ENCODE peak calls at places on chromosomes 13 and 19, in five cellular contexts. One of them, this sample, is unnamed.
A peak's percentile ranks its signal among the peaks of the same experiment; 100 is the strongest.

GRCh38 chr13:24185591-24186232 is 25.2 kb downstream of the SPATA13 start:
- DNase-seq in pancreas: no peak
- DNase-seq in endodermal cell: no peak
- DNase-seq in ovary: no peak
- DNase-seq in psoas muscle: no peak
- DNase-seq in this sample: no peak

GRCh38 chr19:36101550-36102327 is 9.2 kb upstream of the OVOL3 start:
- DNase-seq in endodermal cell: no peak
- DNase-seq in psoas muscle: no peak
- DNase-seq in ovary: no peak
- DNase-seq in pancreas: no peak
- DNase-seq in this sample: no peak

GRCh38 chr19:15524781-15525180 is 16.5 kb downstream of the CYP4F22 start:
- DNase-seq in endodermal cell: no peak
- DNase-seq in ovary: no peak
- DNase-seq in psoas muscle: no peak
- DNase-seq in pancreas: no peak
- DNase-seq in this sample: no peak

GRCh38 chr19:47258895-47259555 is 2.7 kb downstream of the CCDC9 start:
- DNase-seq in pancreas: no peak
- DNase-seq in psoas muscle: no peak
- DNase-seq in endodermal cell: no peak
- DNase-seq in ovary: no peak
- DNase-seq in this sample: no peak

GRCh38 chr19:54449701-54450069 is 686 bp downstream of the LENG8 start:
- DNase-seq in endodermal cell: no peak
- DNase-seq in ovary: no peak
- DNase-seq in psoas muscle: no peak
- DNase-seq in pancreas: no peak
- DNase-seq in this sample: no peak

GRCh38 chr13:44306401-44307192 is 67.0 kb upstream of the SERP2 start:
- DNase-seq in endodermal cell: peak; percentile 70
- DNase-seq in psoas muscle: no peak
- DNase-seq in ovary: peak; percentile 81
- DNase-seq in pancreas: no peak
- DNase-seq in this sample: no peak

GRCh38 chr19:9308091-9308490 is 1.5 kb downstream of the ZNF699 start:
- DNase-seq in ovary: no peak
- DNase-seq in endodermal cell: no peak
- DNase-seq in pancreas: no peak
- DNase-seq in psoas muscle: no peak
- DNase-seq in this sample: no peak

GRCh38 chr19:4057913-4058695 is 8.6 kb downstream of the ZBTB7A start:
- DNase-seq in endodermal cell: no peak
- DNase-seq in ovary: peak; percentile 85
- DNase-seq in psoas muscle: peak; percentile 97
- DNase-seq in pancreas: peak; percentile 80
- DNase-seq in this sample: no peak

GRCh38 chr13:98204546-98204945 is 27.5 kb upstream of the RNF113B start:
- DNase-seq in psoas muscle: no peak
- DNase-seq in ovary: no peak
- DNase-seq in pancreas: no peak
- DNase-seq in endodermal cell: no peak
- DNase-seq in this sample: no peak

GRCh38 chr13:99237981-99238662 is 20.1 kb downstream of the GPR18 start:
- DNase-seq in ovary: no peak
- DNase-seq in psoas muscle: no peak
- DNase-seq in pancreas: no peak
- DNase-seq in endodermal cell: no peak
- DNase-seq in this sample: no peak

GRCh38 chr13:94236876-94237275 is 242.6 kb downstream of the DCT start:
- DNase-seq in pancreas: no peak
- DNase-seq in endodermal cell: no peak
- DNase-seq in psoas muscle: no peak
- DNase-seq in ovary: no peak
- DNase-seq in this sample: no peak

GRCh38 chr13:27170521-27171243 is 929 bp downstream of the USP12 start:
- DNase-seq in psoas muscle: peak; percentile 70
- DNase-seq in pancreas: peak; percentile 80
- DNase-seq in endodermal cell: peak; percentile 85
- DNase-seq in ovary: peak; percentile 68
- DNase-seq in this sample: no peak

GRCh38 chr19:54708781-54709180 is 15.5 kb upstream of the KIR3DL3 start:
- DNase-seq in endodermal cell: no peak
- DNase-seq in psoas muscle: no peak
- DNase-seq in ovary: no peak
- DNase-seq in pancreas: no peak
- DNase-seq in this sample: no peak

GRCh38 chr13:41651413-41652068 is 194.2 kb downstream of the RGCC start:
- DNase-seq in ovary: no peak
- DNase-seq in pancreas: no peak
- DNase-seq in endodermal cell: no peak
- DNase-seq in psoas muscle: no peak
- DNase-seq in this sample: no peak

GRCh38 chr13:84439108-84439507 is 556.8 kb upstream of the SLITRK1 start:
- DNase-seq in pancreas: no peak
- DNase-seq in ovary: no peak
- DNase-seq in psoas muscle: no peak
- DNase-seq in endodermal cell: no peak
- DNase-seq in this sample: no peak

GRCh38 chr19:37988758-37989635 is 82.0 kb downstream of the SIPA1L3 start:
- DNase-seq in ovary: no peak
- DNase-seq in pancreas: no peak
- DNase-seq in endodermal cell: peak; percentile 79
- DNase-seq in psoas muscle: no peak
- DNase-seq in this sample: no peak

GRCh38 chr13:64718116-64718515 is 2512.0 kb downstream of the PCDH9 start:
- DNase-seq in endodermal cell: no peak
- DNase-seq in ovary: no peak
- DNase-seq in psoas muscle: no peak
- DNase-seq in pancreas: no peak
- DNase-seq in this sample: no peak

GRCh38 chr13:110912651-110913051 is 2.2 kb downstream of the ANKRD10 start:
- DNase-seq in ovary: no peak
- DNase-seq in pancreas: no peak
- DNase-seq in endodermal cell: peak; percentile 55
- DNase-seq in psoas muscle: peak; percentile 62
- DNase-seq in this sample: no peak

GRCh38 chr19:48487944-48488343 is 18.8 kb downstream of the CYTH2 start:
- DNase-seq in endodermal cell: no peak
- DNase-seq in pancreas: no peak
- DNase-seq in psoas muscle: peak; percentile 87
- DNase-seq in ovary: no peak
- DNase-seq in this sample: no peak

GRCh38 chr13:98406971-98407370 is 169.9 kb downstream of the STK24 start:
- DNase-seq in ovary: no peak
- DNase-seq in pancreas: no peak
- DNase-seq in psoas muscle: no peak
- DNase-seq in endodermal cell: no peak
- DNase-seq in this sample: no peak

GRCh38 chr19:6728346-6728745 is 7.9 kb upstream of the C3 start:
- DNase-seq in endodermal cell: peak; percentile 40
- DNase-seq in ovary: no peak
- DNase-seq in psoas muscle: no peak
- DNase-seq in pancreas: peak; percentile 36
- DNase-seq in this sample: no peak

GRCh38 chr19:45406957-45407375 is 522 bp downstream of the POLR1G start:
- DNase-seq in endodermal cell: no peak
- DNase-seq in ovary: no peak
- DNase-seq in pancreas: no peak
- DNase-seq in psoas muscle: no peak
- DNase-seq in this sample: no peak
- TF ChIP-seq CTCF in endodermal cell: no peak
- TF ChIP-seq CTCF in ovary: no peak
- TF ChIP-seq CTCF in pancreas: no peak
- TF ChIP-seq CTCF in psoas muscle: no peak
- TF ChIP-seq CTCF in this sample: no peak

GRCh38 chr19:10552596-10553053 is 8.9 kb downstream of the ATG4D start:
- DNase-seq in psoas muscle: no peak
- DNase-seq in ovary: no peak
- DNase-seq in pancreas: peak; percentile 57
- DNase-seq in endodermal cell: peak; percentile 91
- DNase-seq in this sample: no peak

GRCh38 chr19:10548746-10549276 is 5.1 kb downstream of the ATG4D start:
- DNase-seq in psoas muscle: no peak
- DNase-seq in ovary: no peak
- DNase-seq in endodermal cell: no peak
- DNase-seq in pancreas: no peak
- DNase-seq in this sample: no peak

GRCh38 chr19:10549733-10550132 is 6.0 kb downstream of the ATG4D start:
- DNase-seq in pancreas: no peak
- DNase-seq in endodermal cell: no peak
- DNase-seq in ovary: no peak
- DNase-seq in psoas muscle: no peak
- DNase-seq in this sample: no peak

GRCh38 chr19:10551698-10552301 is 8.1 kb downstream of the ATG4D start:
- DNase-seq in ovary: no peak
- DNase-seq in endodermal cell: peak; percentile 62
- DNase-seq in psoas muscle: no peak
- DNase-seq in pancreas: peak; percentile 66
- DNase-seq in this sample: no peak

DNA sequence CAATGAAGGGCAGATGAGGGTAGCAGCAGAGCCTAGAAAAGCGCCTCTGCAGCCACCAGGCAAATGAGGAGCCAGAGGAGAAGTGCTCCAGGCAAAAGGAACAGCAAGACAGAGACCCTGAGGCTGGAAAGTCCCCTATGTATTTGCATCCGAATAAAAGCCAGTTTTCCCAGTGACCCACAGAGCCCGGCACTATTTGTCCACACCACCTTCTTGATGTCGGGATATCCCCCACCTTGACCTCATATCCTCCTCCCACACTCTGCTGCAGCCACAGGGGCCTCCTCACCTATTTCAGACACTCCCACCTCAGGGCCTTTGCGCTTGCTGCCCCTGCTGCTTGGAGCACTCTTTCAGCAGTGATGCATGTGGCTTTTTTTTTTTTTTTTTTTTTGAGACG is 6.6 kb downstream of the ATG4D start:
- DNase-seq in psoas muscle: no peak
- DNase-seq in ovary: no peak
- DNase-seq in endodermal cell: no peak
- DNase-seq in pancreas: no peak
- DNase-seq in this sample: no peak
- H3K27ac ChIP-seq in psoas muscle: no peak overlapping the region
- H3K27ac ChIP-seq in ovary: no peak overlapping the region
- H3K27ac ChIP-seq in endodermal cell: no peak overlapping the region
- H3K27ac ChIP-seq in pancreas: no peak overlapping the region
- H3K27ac ChIP-seq in this sample: no peak overlapping the region

GRCh38 chr19:52351512-52351911 is 15.5 kb downstream of the ZNF610 start:
- DNase-seq in ovary: no peak
- DNase-seq in pancreas: no peak
- DNase-seq in psoas muscle: no peak
- DNase-seq in endodermal cell: peak; percentile 85
- DNase-seq in this sample: no peak
- H3K9me3 ChIP-seq in ovary: peaks cover 6% of the 10 kb centered on the region
- H3K9me3 ChIP-seq in pancreas: no peaks in the 10 kb centered on the region
- H3K9me3 ChIP-seq in psoas muscle: peaks cover 10% of the 10 kb centered on the region
- H3K9me3 ChIP-seq in endodermal cell: peaks cover 9% of the 10 kb centered on the region
- H3K9me3 ChIP-seq in this sample: peaks cover 34% of the 10 kb centered on the region

DNA sequence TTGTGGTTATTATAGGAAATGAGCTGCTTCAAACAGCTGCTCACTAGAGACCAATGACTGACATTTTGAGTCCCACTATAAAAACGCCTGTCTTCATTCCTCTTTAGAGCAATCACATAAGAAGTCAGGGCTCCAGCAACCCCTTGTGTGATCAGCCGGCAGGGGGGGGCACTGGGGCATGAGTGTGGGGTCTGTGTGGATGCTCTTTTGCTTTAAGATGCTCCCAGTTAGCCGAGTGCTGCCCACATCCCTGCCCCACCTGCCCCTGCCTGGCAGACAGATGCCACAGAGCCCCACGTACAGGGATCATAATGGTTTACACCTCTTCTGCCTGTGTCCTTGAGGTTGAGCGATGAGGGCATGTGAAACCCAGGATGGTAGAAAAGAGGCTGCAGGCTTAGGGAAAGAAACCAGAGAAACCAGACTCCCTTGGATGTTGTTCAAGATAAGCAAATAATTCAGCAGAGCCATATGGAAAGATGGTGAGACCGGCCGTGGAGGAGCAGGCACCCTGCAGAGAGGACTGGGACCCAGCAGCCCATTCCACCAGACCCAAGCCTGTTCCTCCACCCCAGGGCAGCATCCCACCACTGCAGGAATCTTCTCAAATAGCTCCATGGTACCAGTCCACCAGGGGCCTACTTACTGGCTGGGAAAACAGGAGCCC is 55.4 kb downstream of the CHST8 start:
- DNase-seq in pancreas: no peak
- DNase-seq in psoas muscle: no peak
- DNase-seq in ovary: no peak
- DNase-seq in endodermal cell: no peak
- DNase-seq in this sample: no peak
- TF ChIP-seq CTCF in pancreas: no peak
- TF ChIP-seq CTCF in psoas muscle: no peak
- TF ChIP-seq CTCF in ovary: no peak
- TF ChIP-seq CTCF in endodermal cell: no peak
- TF ChIP-seq CTCF in this sample: no peak